ENCODE peak calls at places on chromosomes 16 and 17, in six cellular contexts. M is amniotic stem cell, B is LoVo, C is A549, I is ecto neural progenitor cell, Y is GM13976. W is an unnamed sample.

GRCh38 chr17:20121359-20122235 is 112.4 kb downstream of the SPECC1 start:
- DNase-seq in M (peak; percentile 13), B (peak; percentile 47), C (peak; percentile 82), I (peak; percentile 83), Y (peak; percentile 79), W (no peak)

GRCh38 chr17:57080708-57081107 is 4.3 kb upstream of the AKAP1 start:
- DNase-seq in M (no peak), B (no peak), C (no peak), I (no peak), Y (peak; percentile 54), W (no peak)

GRCh38 chr16:78130950-78131349 is 31.5 kb downstream of the WWOX start:
- DNase-seq in M (no peak), B (no peak), C (no peak), I (no peak), Y (no peak), W (no peak)

GRCh38 chr16:25143898-25144297 is 32.4 kb downstream of the LCMT1 start:
- DNase-seq in M (no peak), B (no peak), C (peak; percentile 36), I (no peak), Y (no peak), W (no peak)

GRCh38 chr17:83199500-83200201 is 120.2 kb downstream of the METRNL start:
- DNase-seq in M (no peak), B (no peak), C (no peak), I (no peak), Y (no peak), W (peak; percentile 89)

GRCh38 chr17:80939151-80940145 is 52.2 kb upstream of the CHMP6 start:
- DNase-seq in M (no peak), B (no peak), C (no peak), I (no peak), Y (no peak), W (no peak)

GRCh38 chr17:30824356-30825145 is at the start of gene CRLF3:
- DNase-seq in M (peak; percentile 73), B (peak; percentile 95), C (peak; percentile 98), I (peak; percentile 98), Y (peak; percentile 98), W (peak; percentile 96)

GRCh38 chr17:74096456-74096855 is 107.0 kb upstream of the RPL38 start:
- DNase-seq in M (no peak), B (no peak), C (no peak), I (no peak), Y (no peak), W (no peak)

GRCh38 chr17:8357910-8358309 is 18.3 kb downstream of the ODF4 start:
- DNase-seq in M (no peak), B (no peak), C (no peak), I (no peak), Y (no peak), W (no peak)

GRCh38 chr17:17682737-17683675 is 1.7 kb downstream of the RAI1 start:
- DNase-seq in M (peak; percentile 77), B (peak; percentile 52), C (peak; percentile 66), I (peak; percentile 85), Y (peak; percentile 70), W (peak; percentile 83)

GRCh38 chr17:2170023-2170422 is 115.1 kb downstream of the HIC1 start:
- DNase-seq in M (no peak), B (no peak), C (no peak), I (no peak), Y (peak; percentile 61), W (no peak)

GRCh38 chr17:20122236-20122879 is 113.2 kb downstream of the SPECC1 start:
- DNase-seq in M (no peak), B (no peak), C (no peak), I (no peak), Y (no peak), W (no peak)

GRCh38 chr17:64041912-64042311 is 21.5 kb upstream of the ICAM2 start:
- DNase-seq in M (no peak), B (no peak), C (no peak), I (no peak), Y (no peak), W (no peak)

GRCh38 chr17:63961355-63962207 is 11.1 kb downstream of the SCN4A start:
- DNase-seq in M (no peak), B (peak; percentile 42), C (peak; percentile 83), I (peak; percentile 100), Y (peak; percentile 75), W (peak; percentile 82)

GRCh38 chr17:62781826-62782225 is 26.3 kb downstream of the MARCHF10 start:
- DNase-seq in M (no peak), B (no peak), C (no peak), I (no peak), Y (no peak), W (no peak)

GRCh38 chr16:51762081-51762995 is 611.3 kb upstream of the SALL1 start:
- DNase-seq in M (peak; percentile 34), B (peak; percentile 70), C (peak; percentile 51), I (peak; percentile 89), Y (peak; percentile 73), W (no peak)

GRCh38 chr16:68640972-68641371 is 4.1 kb upstream of the CDH3 start:
- DNase-seq in M (no peak), B (peak; percentile 63), C (no peak), I (no peak), Y (no peak), W (no peak)

GRCh38 chr17:43449470-43450202 is 34.1 kb upstream of the DHX8 start:
- DNase-seq in M (no peak), B (no peak), C (peak; percentile 67), I (no peak), Y (no peak), W (no peak)